ENCODE peak calls at places on chromosomes 4 and X, in ten cellular contexts. G, S, V, I, C, J, P, H, N and F are unnamed samples.

GRCh38 chr4:6492027-6492590 is 19.7 kb upstream of the PPP2R2C start:
- DNase-seq in G (peak), S (no peak), V (no peak), I (no peak), C (no peak), J (no peak), P (peak), H (no peak), N (no peak), F (no peak)

GRCh38 chrX:98067611-98068010 is 1183.9 kb downstream of the RPA4 start:
- DNase-seq in G (no peak), S (no peak), V (no peak), I (no peak), C (no peak), J (no peak), P (no peak), H (no peak), N (peak), F (no peak)

GRCh38 chr4:174404677-174405076 is 117.6 kb downstream of the HPGD start:
- DNase-seq in G (no peak), S (no peak), V (no peak), I (no peak), C (no peak), J (no peak), P (no peak), H (no peak), N (no peak), F (no peak)

GRCh38 chr4:147479817-147480216 is 1.1 kb upstream of the EDNRA start:
- DNase-seq in G (peak), S (no peak), V (no peak), I (no peak), C (no peak), J (no peak), P (no peak), H (no peak), N (peak), F (no peak)

GRCh38 chrX:132533409-132533808 is 44.6 kb upstream of the MBNL3 start:
- DNase-seq in G (no peak), S (no peak), V (no peak), I (no peak), C (no peak), J (no peak), P (no peak), H (no peak), N (no peak), F (no peak)

GRCh38 chrX:3811331-3812311 is 98.2 kb upstream of the PRKX start:
- DNase-seq in G (no peak), S (peak), V (peak), I (no peak), C (peak), J (peak), P (no peak), H (peak), N (peak), F (peak)

GRCh38 chr4:88017516-88018302 is 10.3 kb downstream of the PKD2 start:
- DNase-seq in G (no peak), S (peak), V (no peak), I (no peak), C (no peak), J (no peak), P (no peak), H (no peak), N (peak), F (no peak)

GRCh38 chrX:124747295-124747694 is 400.9 kb downstream of the SH2D1A start:
- DNase-seq in G (no peak), S (no peak), V (no peak), I (no peak), C (no peak), J (no peak), P (no peak), H (no peak), N (no peak), F (no peak)

GRCh38 chr4:15868065-15868464 is 70.5 kb downstream of the FGFBP1 start:
- DNase-seq in G (no peak), S (no peak), V (no peak), I (no peak), C (no peak), J (no peak), P (no peak), H (no peak), N (peak), F (peak)

GRCh38 chrX:22134681-22135080 is 102.6 kb downstream of the PHEX start:
- DNase-seq in G (no peak), S (peak), V (no peak), I (no peak), C (no peak), J (no peak), P (no peak), H (no peak), N (peak), F (no peak)

GRCh38 chrX:151019837-151020236 is 36.7 kb downstream of the HMGB3 start:
- DNase-seq in G (no peak), S (no peak), V (no peak), I (no peak), C (no peak), J (no peak), P (no peak), H (no peak), N (no peak), F (no peak)